ENCODE peak calls at places on chromosomes 16 and 17, in seven cellular contexts. One of them, this sample, is unnamed.

GRCh38 chr17:5638596-5638995 is 54.3 kb upstream of the NLRP1 start:
- DNase-seq in stomach: no peak
- DNase-seq in breast epithelium: no peak
- DNase-seq in HepG2: no peak
- DNase-seq in GM12892: no peak
- DNase-seq in Panc1: no peak
- DNase-seq in upper lobe of left lung: no peak
- DNase-seq in this sample: no peak

GRCh38 chr16:85844169-85844481 is 44.6 kb downstream of the COX4I1 start:
- DNase-seq in stomach: no peak
- DNase-seq in breast epithelium: no peak
- DNase-seq in HepG2: no peak
- DNase-seq in GM12892: no peak
- DNase-seq in Panc1: no peak
- DNase-seq in upper lobe of left lung: no peak
- DNase-seq in this sample: no peak

GRCh38 chr17:16932156-16932555 is 39.8 kb downstream of the TNFRSF13B start:
- DNase-seq in stomach: no peak
- DNase-seq in breast epithelium: no peak
- DNase-seq in HepG2: no peak
- DNase-seq in GM12892: no peak
- DNase-seq in Panc1: no peak
- DNase-seq in upper lobe of left lung: no peak
- DNase-seq in this sample: no peak

GRCh38 chr17:68705331-68706166 is 104.4 kb upstream of the FAM20A start:
- DNase-seq in stomach: no peak
- DNase-seq in breast epithelium: no peak
- DNase-seq in HepG2: no peak
- DNase-seq in GM12892: no peak
- DNase-seq in Panc1: no peak
- DNase-seq in upper lobe of left lung: no peak
- DNase-seq in this sample: no peak

GRCh38 chr16:84031556-84031955 is 11.0 kb downstream of the SLC38A8 start:
- DNase-seq in stomach: no peak
- DNase-seq in breast epithelium: no peak
- DNase-seq in HepG2: no peak
- DNase-seq in GM12892: no peak
- DNase-seq in Panc1: no peak
- DNase-seq in upper lobe of left lung: no peak
- DNase-seq in this sample: no peak

GRCh38 chr16:56635441-56635967 is 3.0 kb upstream of the MT1A start:
- DNase-seq in stomach: no peak
- DNase-seq in breast epithelium: no peak
- DNase-seq in HepG2: no peak
- DNase-seq in GM12892: no peak
- DNase-seq in Panc1: no peak
- DNase-seq in upper lobe of left lung: no peak
- DNase-seq in this sample: no peak

GRCh38 chr16:89320717-89321501 is 103.4 kb downstream of the ZNF778 start:
- DNase-seq in stomach: peak; percentile 60
- DNase-seq in breast epithelium: no peak
- DNase-seq in HepG2: no peak
- DNase-seq in GM12892: no peak
- DNase-seq in Panc1: no peak
- DNase-seq in upper lobe of left lung: peak; percentile 53
- DNase-seq in this sample: no peak

GRCh38 chr17:80858301-80859003 is 133.2 kb upstream of the CHMP6 start:
- DNase-seq in stomach: no peak
- DNase-seq in breast epithelium: no peak
- DNase-seq in HepG2: no peak
- DNase-seq in GM12892: no peak
- DNase-seq in Panc1: no peak
- DNase-seq in upper lobe of left lung: no peak
- DNase-seq in this sample: no peak

GRCh38 chr16:68093816-68094613 is 8.8 kb downstream of the NFATC3 start:
- DNase-seq in stomach: no peak
- DNase-seq in breast epithelium: no peak
- DNase-seq in HepG2: no peak
- DNase-seq in GM12892: no peak
- DNase-seq in Panc1: no peak
- DNase-seq in upper lobe of left lung: no peak
- DNase-seq in this sample: no peak

GRCh38 chr16:12067714-12068401 is 91.3 kb downstream of the SNX29 start:
- DNase-seq in stomach: peak; percentile 72
- DNase-seq in breast epithelium: peak; percentile 39
- DNase-seq in HepG2: peak; percentile 84
- DNase-seq in GM12892: peak; percentile 51
- DNase-seq in Panc1: peak; percentile 79
- DNase-seq in upper lobe of left lung: peak; percentile 57
- DNase-seq in this sample: peak; percentile 53

GRCh38 chr16:53099318-53100130 is 44.7 kb downstream of the CHD9 start:
- DNase-seq in stomach: peak; percentile 91
- DNase-seq in breast epithelium: peak; percentile 95
- DNase-seq in HepG2: peak; percentile 88
- DNase-seq in GM12892: peak; percentile 38
- DNase-seq in Panc1: no peak
- DNase-seq in upper lobe of left lung: peak; percentile 96
- DNase-seq in this sample: peak; percentile 30

GRCh38 chr17:42340691-42341127 is 47.5 kb downstream of the STAT3 start:
- DNase-seq in stomach: no peak
- DNase-seq in breast epithelium: no peak
- DNase-seq in HepG2: no peak
- DNase-seq in GM12892: no peak
- DNase-seq in Panc1: no peak
- DNase-seq in upper lobe of left lung: no peak
- DNase-seq in this sample: no peak

GRCh38 chr16:12158428-12158827 is 181.9 kb downstream of the SNX29 start:
- DNase-seq in stomach: no peak
- DNase-seq in breast epithelium: no peak
- DNase-seq in HepG2: no peak
- DNase-seq in GM12892: no peak
- DNase-seq in Panc1: no peak
- DNase-seq in upper lobe of left lung: no peak
- DNase-seq in this sample: no peak

GRCh38 chr17:70609566-70609965 is 440.2 kb downstream of the KCNJ2 start:
- DNase-seq in stomach: no peak
- DNase-seq in breast epithelium: no peak
- DNase-seq in HepG2: no peak
- DNase-seq in GM12892: no peak
- DNase-seq in Panc1: no peak
- DNase-seq in upper lobe of left lung: no peak
- DNase-seq in this sample: no peak

GRCh38 chr17:4708436-4708835 is 2.0 kb upstream of the ARRB2 start:
- DNase-seq in stomach: no peak
- DNase-seq in breast epithelium: no peak
- DNase-seq in HepG2: peak; percentile 72
- DNase-seq in GM12892: no peak
- DNase-seq in Panc1: no peak
- DNase-seq in upper lobe of left lung: no peak
- DNase-seq in this sample: no peak

GRCh38 chr16:2296662-2297505 is 29.0 kb upstream of the RNPS1 start:
- DNase-seq in stomach: peak; percentile 47
- DNase-seq in breast epithelium: no peak
- DNase-seq in HepG2: peak; percentile 54
- DNase-seq in GM12892: no peak
- DNase-seq in Panc1: peak; percentile 15
- DNase-seq in upper lobe of left lung: no peak
- DNase-seq in this sample: no peak

GRCh38 chr16:77788196-77789084 is at the start of gene VAT1L:
- DNase-seq in stomach: no peak
- DNase-seq in breast epithelium: no peak
- DNase-seq in HepG2: no peak
- DNase-seq in GM12892: peak; percentile 13
- DNase-seq in Panc1: no peak
- DNase-seq in upper lobe of left lung: no peak
- DNase-seq in this sample: peak; percentile 29

GRCh38 chr16:85915125-85915845 is 16.3 kb downstream of the IRF8 start:
- DNase-seq in stomach: no peak
- DNase-seq in breast epithelium: no peak
- DNase-seq in HepG2: no peak
- DNase-seq in GM12892: no peak
- DNase-seq in Panc1: no peak
- DNase-seq in upper lobe of left lung: no peak
- DNase-seq in this sample: no peak

GRCh38 chr17:19401321-19402010 is 9.6 kb upstream of the RNF112 start:
- DNase-seq in stomach: no peak
- DNase-seq in breast epithelium: no peak
- DNase-seq in HepG2: no peak
- DNase-seq in GM12892: no peak
- DNase-seq in Panc1: no peak
- DNase-seq in upper lobe of left lung: no peak
- DNase-seq in this sample: no peak

GRCh38 chr17:17888371-17888770 is 51.6 kb upstream of the SREBF1 start:
- DNase-seq in stomach: no peak
- DNase-seq in breast epithelium: no peak
- DNase-seq in HepG2: no peak
- DNase-seq in GM12892: no peak
- DNase-seq in Panc1: no peak
- DNase-seq in upper lobe of left lung: no peak
- DNase-seq in this sample: no peak

GRCh38 chr17:27455914-27456680 is at the start of gene KSR1:
- DNase-seq in stomach: peak; percentile 89
- DNase-seq in breast epithelium: peak; percentile 66
- DNase-seq in HepG2: peak; percentile 60
- DNase-seq in GM12892: peak; percentile 95
- DNase-seq in Panc1: peak; percentile 30
- DNase-seq in upper lobe of left lung: peak; percentile 90
- DNase-seq in this sample: peak; percentile 96
- TF ChIP-seq POLR2AphosphoS5 in stomach: peak; percentile 57
- TF ChIP-seq POLR2AphosphoS5 in breast epithelium: no peak
- TF ChIP-seq POLR2AphosphoS5 in HepG2: peak; percentile 46
- TF ChIP-seq POLR2AphosphoS5 in GM12892: no peak
- TF ChIP-seq POLR2AphosphoS5 in Panc1: peak; percentile 36
- TF ChIP-seq POLR2AphosphoS5 in upper lobe of left lung: peak; percentile 39
- TF ChIP-seq POLR2AphosphoS5 in this sample: no peak

GRCh38 chr17:35808962-35809854 is at the start of gene TAF15:
- DNase-seq in stomach: peak; percentile 96
- DNase-seq in breast epithelium: peak; percentile 96
- DNase-seq in HepG2: peak; percentile 97
- DNase-seq in GM12892: peak; percentile 86
- DNase-seq in Panc1: peak; percentile 92
- DNase-seq in upper lobe of left lung: peak; percentile 96
- DNase-seq in this sample: peak; percentile 79

GRCh38 chr17:35807371-35808144 is 1.7 kb upstream of the TAF15 start:
- DNase-seq in stomach: no peak
- DNase-seq in breast epithelium: no peak
- DNase-seq in HepG2: no peak
- DNase-seq in GM12892: no peak
- DNase-seq in Panc1: no peak
- DNase-seq in upper lobe of left lung: no peak
- DNase-seq in this sample: no peak

GRCh38 chr17:35808240-35808961 is 883 bp upstream of the TAF15 start:
- DNase-seq in stomach: no peak
- DNase-seq in breast epithelium: no peak
- DNase-seq in HepG2: no peak
- DNase-seq in GM12892: no peak
- DNase-seq in Panc1: peak; percentile 35
- DNase-seq in upper lobe of left lung: no peak
- DNase-seq in this sample: no peak

GRCh38 chr17:35801583-35802224 is 6.3 kb upstream of the MMP28 start:
- DNase-seq in stomach: peak; percentile 72
- DNase-seq in breast epithelium: peak; percentile 75
- DNase-seq in HepG2: no peak
- DNase-seq in GM12892: no peak
- DNase-seq in Panc1: no peak
- DNase-seq in upper lobe of left lung: peak; percentile 64
- DNase-seq in this sample: no peak

DNA sequence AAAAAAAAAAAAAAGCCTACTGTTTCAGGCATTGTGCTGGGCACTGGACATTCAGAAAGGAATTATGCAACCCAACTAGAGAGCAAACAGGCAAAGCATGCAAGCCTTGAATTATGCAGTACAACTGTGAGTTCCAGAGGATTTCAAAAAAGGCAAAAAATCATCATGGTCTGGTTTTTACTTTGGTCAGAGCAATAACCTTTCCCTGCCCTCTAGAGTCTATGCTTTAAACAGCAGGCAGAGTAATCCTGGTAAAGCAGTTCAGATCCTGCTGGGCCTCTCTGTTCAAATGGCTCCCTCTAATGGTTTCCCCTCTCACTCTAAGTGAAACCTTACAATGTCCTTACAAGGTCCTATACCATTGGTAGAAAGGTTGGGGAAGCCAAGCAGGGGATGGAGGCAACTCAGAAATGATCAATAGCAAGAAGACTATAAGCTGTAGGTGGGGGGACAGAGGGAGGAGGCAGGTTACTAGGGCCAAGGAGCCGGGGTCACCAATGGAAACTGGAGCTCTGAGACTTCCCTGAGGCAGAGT is 4.6 kb upstream of the TAF15 start:
- DNase-seq in stomach: peak; percentile 44
- DNase-seq in breast epithelium: no peak
- DNase-seq in HepG2: peak; percentile 88
- DNase-seq in GM12892: peak; percentile 57
- DNase-seq in Panc1: peak; percentile 74
- DNase-seq in upper lobe of left lung: peak; percentile 56
- DNase-seq in this sample: peak; percentile 69
- TF ChIP-seq POLR2AphosphoS5 in stomach: peak; percentile 21
- TF ChIP-seq POLR2AphosphoS5 in breast epithelium: no peak
- TF ChIP-seq POLR2AphosphoS5 in HepG2: no peak
- TF ChIP-seq POLR2AphosphoS5 in GM12892: no peak
- TF ChIP-seq POLR2AphosphoS5 in Panc1: no peak
- TF ChIP-seq POLR2AphosphoS5 in upper lobe of left lung: no peak
- TF ChIP-seq POLR2AphosphoS5 in this sample: no peak

GRCh38 chr16:55487048-55487803 is 8.2 kb downstream of the MMP2 start:
- DNase-seq in stomach: no peak
- DNase-seq in breast epithelium: no peak
- DNase-seq in HepG2: no peak
- DNase-seq in GM12892: no peak
- DNase-seq in Panc1: no peak
- DNase-seq in upper lobe of left lung: no peak
- DNase-seq in this sample: no peak
- TF ChIP-seq POLR2AphosphoS5 in stomach: peak; percentile 23
- TF ChIP-seq POLR2AphosphoS5 in breast epithelium: peak; percentile 97
- TF ChIP-seq POLR2AphosphoS5 in HepG2: no peak
- TF ChIP-seq POLR2AphosphoS5 in GM12892: no peak
- TF ChIP-seq POLR2AphosphoS5 in Panc1: no peak
- TF ChIP-seq POLR2AphosphoS5 in upper lobe of left lung: peak; percentile 57
- TF ChIP-seq POLR2AphosphoS5 in this sample: no peak

DNA sequence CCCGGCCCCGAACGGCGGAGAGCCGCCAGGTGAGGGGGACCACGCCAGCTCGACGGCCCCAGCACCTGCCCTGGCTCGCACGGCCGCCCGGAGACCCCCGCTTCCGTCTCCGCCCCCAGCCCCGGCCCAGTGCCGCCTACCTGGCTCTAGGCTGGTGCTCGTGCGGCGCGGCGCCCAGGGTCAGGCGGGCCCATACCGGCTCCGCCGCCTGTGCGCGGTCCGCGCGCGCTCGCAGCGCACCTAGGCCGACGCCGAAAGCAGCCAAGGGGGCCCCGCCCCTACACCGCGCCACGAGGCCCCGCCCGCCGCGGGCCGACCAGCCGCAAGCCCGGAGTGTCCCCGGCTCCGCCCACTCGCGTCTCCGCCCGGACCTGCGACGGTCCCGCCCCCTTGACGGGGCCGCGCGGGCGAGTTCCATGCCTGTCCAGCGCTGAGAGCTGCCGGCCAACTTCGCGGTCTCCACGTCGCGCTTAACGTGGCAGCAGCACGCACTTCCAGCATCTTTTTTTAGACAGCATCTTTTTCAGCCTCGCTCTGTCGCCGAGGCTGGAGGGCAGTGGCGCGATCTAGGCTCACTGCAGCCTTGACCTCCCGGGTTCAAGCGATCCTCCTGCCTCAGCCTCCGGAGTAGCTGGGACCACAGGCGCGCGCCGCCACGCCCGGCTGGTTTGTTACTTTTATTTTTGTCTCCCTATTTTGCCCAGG is at the start of gene SLC25A39:
- DNase-seq in stomach: peak; percentile 97
- DNase-seq in breast epithelium: peak; percentile 94
- DNase-seq in HepG2: peak; percentile 85
- DNase-seq in GM12892: peak; percentile 80
- DNase-seq in Panc1: no peak
- DNase-seq in upper lobe of left lung: peak; percentile 96
- DNase-seq in this sample: peak; percentile 89
- TF ChIP-seq POLR2AphosphoS5 in stomach: peak; percentile 84
- TF ChIP-seq POLR2AphosphoS5 in breast epithelium: peak; percentile 38
- TF ChIP-seq POLR2AphosphoS5 in HepG2: peak; percentile 53
- TF ChIP-seq POLR2AphosphoS5 in GM12892: peak; percentile 81
- TF ChIP-seq POLR2AphosphoS5 in Panc1: peak; percentile 18
- TF ChIP-seq POLR2AphosphoS5 in upper lobe of left lung: no peak
- TF ChIP-seq POLR2AphosphoS5 in this sample: peak; percentile 47

This sample was measured in GM12891.